ENCODE peak calls at places on chromosomes 12 and 14, in ten cellular contexts. Y is cardiac fibroblast; G is CD8-positive, alpha-beta T cell; D is foreskin fibroblast; S is endodermal cell; B is psoas muscle; A is GM23338; H is mammary epithelial cell; X is heart left ventricle; T is small intestine. V is an unnamed sample.

GRCh38 chr14:78107171-78107570 is 63.0 kb upstream of the NRXN3 start:
- DNase-seq in Y (no peak), G (no peak), D (no peak), S (no peak), B (no peak), A (no peak), H (no peak), X (no peak), T (no peak), V (no peak)

GRCh38 chr12:119817944-119818343 is 59.2 kb downstream of the CIT start:
- DNase-seq in Y (no peak), G (no peak), D (no peak), S (no peak), B (no peak), A (no peak), H (no peak), X (no peak), T (no peak), V (no peak)

GRCh38 chr12:107903377-107904061 is 129.0 kb downstream of the ASCL4 start:
- DNase-seq in Y (peak; percentile 3), G (no peak), D (peak; percentile 47), S (peak; percentile 96), B (peak; percentile 56), A (peak; percentile 91), H (peak; percentile 23), X (peak; percentile 33), T (peak; percentile 23), V (no peak)

GRCh38 chr12:62732861-62733427 is 202.0 kb downstream of the PPM1H start:
- DNase-seq in Y (peak; percentile 84), G (no peak), D (peak; percentile 82), S (no peak), B (no peak), A (no peak), H (peak; percentile 80), X (no peak), T (peak; percentile 21), V (no peak)

GRCh38 chr14:96077983-96078686 is 39.0 kb downstream of the C14orf132 start:
- DNase-seq in Y (no peak), G (no peak), D (no peak), S (no peak), B (no peak), A (no peak), H (peak; percentile 82), X (no peak), T (no peak), V (no peak)

GRCh38 chr14:62117718-62118164 is 355.5 kb downstream of the SNAPC1 start:
- DNase-seq in Y (no peak), G (no peak), D (peak; percentile 34), S (no peak), B (no peak), A (no peak), H (no peak), X (no peak), T (no peak), V (no peak)

GRCh38 chr14:75301666-75302325 is 23.2 kb downstream of the FOS start:
- DNase-seq in Y (peak; percentile 72), G (no peak), D (peak; percentile 30), S (no peak), B (peak; percentile 48), A (no peak), H (no peak), X (peak; percentile 58), T (peak; percentile 91), V (no peak)

GRCh38 chr12:76037130-76038105 is 5.8 kb upstream of the PHLDA1 start:
- DNase-seq in Y (peak; percentile 92), G (no peak), D (peak; percentile 86), S (peak; percentile 73), B (no peak), A (peak; percentile 90), H (peak; percentile 70), X (no peak), T (peak; percentile 73), V (peak; percentile 60)

DNA sequence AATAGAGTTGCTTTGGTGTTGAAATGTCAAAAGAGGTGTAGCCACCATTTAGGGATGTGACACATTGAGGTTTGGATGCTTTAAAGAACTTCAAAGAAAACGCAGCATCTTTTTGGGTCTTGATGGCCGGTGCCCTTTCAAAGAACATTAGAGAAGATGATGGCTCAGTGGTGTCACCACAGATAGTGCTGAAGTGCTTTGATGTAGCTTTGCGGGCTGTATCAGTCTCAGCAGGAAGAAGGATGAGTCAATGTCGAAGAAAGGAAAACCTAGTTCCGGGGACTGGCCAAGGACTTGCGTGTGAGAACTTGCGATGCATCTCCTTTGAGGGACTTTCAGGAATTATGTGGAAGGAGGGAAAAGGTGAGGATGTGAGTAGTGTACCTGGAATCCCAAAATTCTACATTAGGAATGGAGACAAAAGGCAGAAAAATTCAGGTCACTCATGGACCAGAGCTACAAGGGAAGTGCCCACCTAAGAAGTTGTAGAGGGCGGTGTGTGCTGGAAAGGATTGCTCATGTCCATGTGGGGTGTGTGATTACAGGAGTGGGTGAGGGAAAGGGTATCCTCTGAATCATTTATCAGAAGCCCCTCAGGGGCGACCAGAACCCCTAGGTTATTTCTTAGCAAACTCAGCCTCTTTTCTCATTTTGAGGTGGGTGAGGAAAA is 39.7 kb upstream of the GZMB start:
- DNase-seq in Y (no peak), G (peak; percentile 28), D (no peak), S (peak; percentile 62), B (no peak), A (no peak), H (peak; percentile 80), X (no peak), T (peak; percentile 60), V (no peak)
- H3K4me3 ChIP-seq in Y (no peak overlapping the region), G (peak overlapping the region; percentile 21), D (no peak overlapping the region), S (no peak overlapping the region), B (no peak overlapping the region), A (no peak overlapping the region), H (no peak overlapping the region), X (no peak overlapping the region), T (no peak overlapping the region), V (no peak overlapping the region)

DNA sequence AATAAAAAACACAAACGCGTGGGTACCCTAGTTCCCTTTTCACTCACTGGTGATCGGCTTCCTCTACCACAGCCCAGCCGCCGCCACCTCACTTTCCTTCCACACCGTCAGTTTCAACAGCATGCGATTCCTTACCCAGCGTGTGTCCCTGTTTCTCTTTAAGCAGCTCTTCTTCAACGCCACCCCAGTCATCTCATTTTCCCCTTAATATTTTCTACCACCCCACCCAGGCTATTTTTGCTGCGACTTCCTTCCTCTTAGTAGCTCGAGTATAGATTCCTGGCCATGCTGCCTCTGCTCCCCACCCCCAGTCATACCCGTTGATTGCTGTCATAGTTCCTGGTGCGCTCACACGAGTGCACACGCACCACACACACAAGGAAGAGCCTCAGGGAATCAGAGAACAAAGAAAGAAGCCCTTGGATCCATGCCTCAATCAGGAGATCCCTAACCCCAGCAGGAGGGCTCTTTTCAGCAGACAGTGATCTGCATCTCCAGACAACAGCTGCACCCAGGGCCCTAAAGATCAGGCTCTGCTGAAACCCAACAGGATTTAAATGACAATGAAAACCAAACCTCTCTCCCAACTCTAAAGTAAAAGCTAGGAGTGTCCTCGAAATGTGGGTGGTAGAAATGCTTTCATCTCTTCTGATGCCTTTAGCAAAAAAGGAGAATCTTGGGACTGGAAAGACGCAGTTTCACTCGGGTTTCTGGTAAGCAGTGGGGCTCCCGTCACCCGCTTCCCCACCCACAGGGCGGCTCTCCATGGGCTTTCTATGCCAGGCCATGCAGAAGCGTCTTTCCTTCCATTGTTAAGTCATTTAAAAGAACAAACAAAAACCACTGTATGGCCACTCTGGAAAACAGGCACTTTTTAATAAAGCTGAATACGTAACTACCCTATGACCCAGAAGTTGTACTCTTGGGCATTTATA is 23.8 kb downstream of the VPS37B start:
- DNase-seq in Y (peak; percentile 78), G (no peak), D (peak; percentile 95), S (peak; percentile 99), B (no peak), A (peak; percentile 100), H (peak; percentile 70), X (peak; percentile 76), T (peak; percentile 87), V (peak; percentile 84)
- H3K4me3 ChIP-seq in Y (no peak overlapping the region), G (peak overlapping the region; percentile 19), D (peak overlapping the region; percentile 50), S (peak overlapping the region; percentile 58), B (peak overlapping the region; percentile 17), A (peak overlapping the region; percentile 2), H (no peak overlapping the region), X (peak overlapping the region; percentile 56), T (no peak overlapping the region), V (peak overlapping the region; percentile 37)

GRCh38 chr14:35809597-35809996 is 502 bp upstream of the RALGAPA1 start:
- DNase-seq in Y (no peak), G (no peak), D (no peak), S (no peak), B (no peak), A (no peak), H (no peak), X (no peak), T (no peak), V (no peak)

GRCh38 chr14:35808076-35808657 is 928 bp downstream of the RALGAPA1 start:
- DNase-seq in Y (peak; percentile 6), G (no peak), D (peak; percentile 17), S (peak; percentile 68), B (no peak), A (peak; percentile 73), H (peak; percentile 58), X (no peak), T (peak; percentile 61), V (no peak)

GRCh38 chr14:35810963-35811362 is 1.9 kb upstream of the RALGAPA1 start:
- DNase-seq in Y (no peak), G (no peak), D (no peak), S (no peak), B (no peak), A (no peak), H (no peak), X (no peak), T (no peak), V (no peak)

GRCh38 chr14:35807131-35807961 is 1.7 kb downstream of the RALGAPA1 start:
- DNase-seq in Y (peak; percentile 6), G (no peak), D (no peak), S (no peak), B (no peak), A (no peak), H (no peak), X (no peak), T (no peak), V (no peak)

DNA sequence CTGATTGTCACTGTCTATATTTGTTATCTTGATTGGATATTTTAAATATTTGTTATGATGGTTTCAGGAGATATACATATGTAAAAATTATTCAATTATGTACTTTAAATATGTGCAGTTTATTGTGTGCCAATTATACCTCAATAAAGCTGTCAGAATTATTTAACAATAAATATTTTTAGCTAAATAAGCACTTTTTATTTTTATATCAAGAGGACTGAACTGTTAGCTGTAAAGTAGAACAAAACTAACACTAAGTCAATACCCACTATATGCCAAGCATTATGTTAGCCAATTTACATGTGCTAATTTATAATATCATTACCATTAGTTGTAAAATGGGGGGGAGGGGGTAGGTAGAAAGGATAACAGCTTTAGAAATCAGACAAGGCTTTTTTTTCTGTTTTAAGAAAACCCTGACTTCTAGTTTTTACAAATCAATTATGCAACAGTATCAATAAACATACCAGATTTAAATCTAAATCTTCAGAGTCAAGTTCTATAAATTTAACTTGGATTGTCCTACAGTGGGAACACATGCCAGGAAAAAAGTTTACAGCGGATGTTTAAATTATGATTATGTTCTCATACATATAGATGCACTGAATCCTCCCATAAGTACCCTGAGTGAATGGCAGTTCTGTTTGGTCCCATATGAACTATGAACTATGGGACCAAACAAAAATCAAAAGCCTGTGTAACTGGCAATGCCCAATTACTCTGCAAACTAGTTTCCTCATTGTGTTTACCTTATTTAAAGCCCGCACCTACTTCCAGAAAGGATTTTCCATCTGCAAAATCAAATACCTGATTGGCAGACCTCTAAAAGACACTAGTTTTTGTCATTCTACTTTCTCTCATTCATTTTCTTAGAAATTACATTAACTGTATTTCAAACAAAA is 2.8 kb downstream of the RALGAPA1 start:
- DNase-seq in Y (no peak), G (no peak), D (no peak), S (no peak), B (no peak), A (no peak), H (no peak), X (no peak), T (no peak), V (no peak)
- H3K4me3 ChIP-seq in Y (no peak overlapping the region), G (no peak overlapping the region), D (no peak overlapping the region), S (peak overlapping the region; percentile 4), B (peak overlapping the region; percentile 71), A (no peak overlapping the region), H (no peak overlapping the region), X (no peak overlapping the region), T (no peak overlapping the region), V (no peak overlapping the region)

DNA sequence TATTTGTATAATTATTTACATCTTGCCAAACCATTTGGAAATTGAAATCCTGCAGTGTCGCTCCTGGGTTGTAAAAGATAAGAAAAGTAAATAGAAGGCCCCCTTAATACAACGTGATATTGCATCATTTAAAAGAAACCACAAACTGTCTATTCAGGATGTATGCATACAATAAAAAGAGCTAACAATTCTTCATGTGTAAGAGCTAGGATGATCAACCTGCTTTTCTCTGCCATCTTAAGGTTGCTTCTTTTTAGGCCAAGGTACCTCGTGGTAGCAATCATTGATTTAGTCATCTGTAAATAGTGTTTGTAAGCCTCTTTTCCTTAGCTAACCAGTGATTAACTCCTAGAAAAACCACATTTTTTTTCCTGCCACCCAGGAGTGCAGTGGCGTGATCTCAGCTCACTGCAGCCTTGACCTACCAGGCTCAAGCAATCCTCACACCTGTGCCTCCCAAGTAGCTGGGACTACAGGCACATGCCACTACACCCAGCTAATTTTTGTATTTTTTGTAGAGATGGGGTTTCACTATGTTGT is 3.3 kb upstream of the USP44 start:
- DNase-seq in Y (no peak), G (no peak), D (no peak), S (no peak), B (no peak), A (no peak), H (no peak), X (no peak), T (no peak), V (no peak)
- H3K4me3 ChIP-seq in Y (no peak overlapping the region), G (no peak overlapping the region), D (no peak overlapping the region), S (no peak overlapping the region), B (no peak overlapping the region), A (no peak overlapping the region), H (no peak overlapping the region), X (no peak overlapping the region), T (no peak overlapping the region), V (no peak overlapping the region)